ENCODE peak calls at places on chromosomes 3 and 15, in nine cellular contexts. W is spleen, I is neural progenitor cell, Y is SJSA1, D is sigmoid colon, A is left lung, J is AG04450, T is uterus, G is lung. V is an unnamed sample.

GRCh38 chr3:193883551-193883950 is 252.4 kb upstream of the HES1 start:
- DNase-seq in W (no peak), I (no peak), Y (peak; percentile 78), D (no peak), A (no peak), J (no peak), T (no peak), G (no peak), V (peak; percentile 23)

GRCh38 chr3:16993227-16993626 is 108.5 kb downstream of the PLCL2 start:
- DNase-seq in W (no peak), I (no peak), Y (no peak), D (no peak), A (no peak), J (no peak), T (no peak), G (no peak), V (no peak)

GRCh38 chr3:10534066-10534465 is 28.7 kb upstream of the ATP2B2 start:
- DNase-seq in W (no peak), I (no peak), Y (no peak), D (no peak), A (no peak), J (no peak), T (no peak), G (no peak), V (no peak)

GRCh38 chr3:59424268-59425010 is 374.6 kb upstream of the CFAP20DC start:
- DNase-seq in W (no peak), I (no peak), Y (peak; percentile 60), D (no peak), A (no peak), J (peak; percentile 69), T (no peak), G (no peak), V (peak; percentile 88)

GRCh38 chr3:24508423-24508839 is 13.8 kb upstream of the THRB start:
- DNase-seq in W (no peak), I (no peak), Y (no peak), D (no peak), A (no peak), J (no peak), T (no peak), G (no peak), V (peak; percentile 77)

GRCh38 chr15:77619883-77620282 is 12.8 kb downstream of the LINGO1 start:
- DNase-seq in W (no peak), I (no peak), Y (no peak), D (no peak), A (no peak), J (no peak), T (no peak), G (no peak), V (no peak)

GRCh38 chr15:78075490-78076230 is 1.9 kb downstream of the TBC1D2B start:
- DNase-seq in W (no peak), I (peak; percentile 65), Y (peak; percentile 76), D (peak; percentile 86), A (peak; percentile 75), J (peak; percentile 73), T (peak; percentile 52), G (peak; percentile 60), V (peak; percentile 62)

GRCh38 chr15:45442497-45443135 is 64.3 kb upstream of the GATM start:
- DNase-seq in W (peak; percentile 3), I (no peak), Y (no peak), D (no peak), A (no peak), J (no peak), T (no peak), G (no peak), V (no peak)

GRCh38 chr15:22995786-22996185 is 15.6 kb upstream of the CYFIP1 start:
- DNase-seq in W (no peak), I (no peak), Y (no peak), D (no peak), A (no peak), J (no peak), T (no peak), G (no peak), V (no peak)
- H3K27ac ChIP-seq in W (no peak overlapping the region), I (no peak overlapping the region), Y (no peak overlapping the region), D (no peak overlapping the region), A (no peak overlapping the region), J (no peak overlapping the region), T (no peak overlapping the region), G (no peak overlapping the region), V (no peak overlapping the region)

GRCh38 chr3:53773586-53774368 is 72.4 kb downstream of the CHDH start:
- DNase-seq in W (no peak), I (no peak), Y (no peak), D (no peak), A (peak; percentile 51), J (peak; percentile 73), T (peak; percentile 48), G (no peak), V (peak; percentile 47)

GRCh38 chr3:53773330-53773583 is 73.0 kb downstream of the CHDH start:
- DNase-seq in W (no peak), I (no peak), Y (no peak), D (no peak), A (no peak), J (no peak), T (no peak), G (no peak), V (no peak)

GRCh38 chr3:53775018-53775417 is 71.2 kb downstream of the CHDH start:
- DNase-seq in W (no peak), I (no peak), Y (no peak), D (no peak), A (no peak), J (no peak), T (no peak), G (no peak), V (no peak)

GRCh38 chr3:53774414-53774813 is 71.8 kb downstream of the CHDH start:
- DNase-seq in W (no peak), I (no peak), Y (no peak), D (no peak), A (no peak), J (no peak), T (no peak), G (no peak), V (no peak)

DNA sequence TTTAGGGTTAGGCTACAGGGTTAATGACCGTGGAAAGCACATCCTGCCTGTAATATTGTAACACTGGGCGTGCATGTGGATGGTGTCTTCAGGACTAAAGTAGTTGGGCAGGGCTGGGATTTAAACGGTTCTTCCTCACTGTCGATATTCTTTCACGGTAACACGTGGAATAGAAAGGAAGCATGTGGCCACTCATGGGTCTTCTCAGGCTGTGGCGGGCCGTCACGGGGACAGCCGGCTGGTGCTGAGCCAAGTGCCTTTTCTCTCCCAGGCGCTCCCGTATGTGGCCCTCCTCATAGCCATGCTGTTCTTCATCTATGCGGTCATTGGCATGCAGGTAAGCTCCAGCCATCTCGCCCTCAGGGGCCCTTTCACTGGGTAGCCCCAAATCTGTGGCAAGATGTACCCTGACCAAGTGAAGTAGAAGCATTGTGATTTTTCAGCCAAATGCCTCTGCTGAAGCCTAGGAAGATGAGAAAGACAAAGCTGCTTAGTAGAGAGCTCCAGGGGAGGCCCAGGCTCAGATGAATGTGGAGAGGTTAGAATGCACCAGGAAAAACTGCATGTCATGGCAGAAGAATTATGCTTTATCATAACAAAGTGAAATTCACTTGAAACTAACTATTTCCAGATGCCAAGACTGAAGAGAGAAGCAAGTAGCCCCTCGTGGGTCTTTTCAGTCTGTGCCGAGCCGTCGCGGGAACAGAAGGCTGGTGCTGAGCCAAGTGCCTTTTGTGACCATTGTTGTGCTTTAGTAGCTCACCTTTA is 73.5 kb downstream of the CHDH start:
- DNase-seq in W (no peak), I (no peak), Y (no peak), D (no peak), A (no peak), J (peak; percentile 8), T (no peak), G (no peak), V (no peak)
- H3K27ac ChIP-seq in W (no peak overlapping the region), I (no peak overlapping the region), Y (no peak overlapping the region), D (no peak overlapping the region), A (peak overlapping the region; percentile 20), J (peak overlapping the region; percentile 84), T (peak overlapping the region; percentile 81), G (no peak overlapping the region), V (no peak overlapping the region)

GRCh38 chr3:186979837-186980236 is 49.5 kb downstream of the ST6GAL1 start:
- DNase-seq in W (no peak), I (no peak), Y (no peak), D (no peak), A (no peak), J (no peak), T (no peak), G (no peak), V (peak; percentile 59)

GRCh38 chr3:186980989-186981388 is 50.7 kb downstream of the ST6GAL1 start:
- DNase-seq in W (no peak), I (no peak), Y (no peak), D (no peak), A (no peak), J (no peak), T (no peak), G (no peak), V (no peak)

GRCh38 chr3:186975726-186976125 is 45.4 kb downstream of the ST6GAL1 start:
- DNase-seq in W (no peak), I (no peak), Y (no peak), D (no peak), A (no peak), J (no peak), T (no peak), G (no peak), V (no peak)

GRCh38 chr3:186976802-186977201 is 46.5 kb downstream of the ST6GAL1 start:
- DNase-seq in W (no peak), I (no peak), Y (no peak), D (no peak), A (no peak), J (no peak), T (no peak), G (no peak), V (no peak)

DNA sequence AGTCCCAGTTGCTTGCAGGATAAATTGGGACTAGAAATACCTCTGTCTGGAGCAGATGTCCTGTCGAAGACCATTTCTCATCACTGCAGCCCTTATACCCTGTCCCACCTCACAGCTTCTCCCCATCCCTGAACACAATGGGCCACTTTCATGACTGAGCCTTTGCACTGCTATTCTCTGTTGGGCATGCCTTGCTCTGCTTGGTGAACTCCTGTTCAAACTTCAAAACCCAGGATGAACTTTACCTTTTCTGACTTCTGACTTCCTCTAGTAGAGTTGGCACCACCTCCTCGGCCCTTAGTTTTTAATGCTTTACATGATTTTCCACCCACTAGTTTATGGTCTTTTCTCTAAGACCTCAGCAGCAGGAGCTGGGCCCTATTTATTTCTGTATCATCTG is 48.4 kb downstream of the ST6GAL1 start:
- DNase-seq in W (no peak), I (no peak), Y (no peak), D (no peak), A (no peak), J (no peak), T (no peak), G (no peak), V (no peak)
- H3K27ac ChIP-seq in W (no peak overlapping the region), I (no peak overlapping the region), Y (no peak overlapping the region), D (no peak overlapping the region), A (no peak overlapping the region), J (no peak overlapping the region), T (no peak overlapping the region), G (no peak overlapping the region), V (no peak overlapping the region)

DNA sequence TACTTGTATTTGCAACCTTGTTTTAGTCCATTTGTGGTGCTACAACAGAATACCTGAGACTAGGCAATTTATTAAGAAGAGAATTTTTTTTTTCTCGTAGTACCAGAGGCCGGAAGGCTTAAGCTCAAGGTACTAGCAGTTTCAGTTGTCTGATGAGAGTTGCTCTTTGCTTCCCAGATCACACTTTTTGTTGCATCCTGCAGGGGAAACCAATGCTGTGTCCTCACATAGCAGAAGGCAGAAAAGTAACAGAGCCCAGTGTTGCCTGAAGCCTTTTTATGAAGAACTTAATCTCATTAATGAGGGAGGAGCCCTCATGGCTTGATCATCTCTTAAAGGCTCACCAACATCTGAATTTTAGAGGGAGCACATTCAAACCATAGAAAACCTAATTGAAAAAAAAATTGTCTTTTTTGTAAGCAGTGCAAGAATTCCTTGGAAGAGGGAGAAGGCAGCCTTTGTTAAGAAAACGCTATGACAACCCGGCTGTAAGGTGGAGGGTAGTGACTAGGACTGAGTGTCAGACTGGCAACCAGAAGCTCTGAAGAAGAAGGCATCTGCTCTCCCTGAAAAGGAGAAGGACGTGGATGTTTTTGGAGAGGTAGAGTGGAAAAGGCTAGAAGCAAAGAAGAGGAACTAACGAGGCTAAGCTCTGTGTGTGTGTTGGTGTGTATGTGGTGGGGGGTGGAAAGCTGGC is 1245.3 kb downstream of the ROBO2 start:
- DNase-seq in W (no peak), I (peak; percentile 31), Y (no peak), D (no peak), A (no peak), J (no peak), T (no peak), G (no peak), V (no peak)
- H3K27ac ChIP-seq in W (no peak overlapping the region), I (peak overlapping the region; percentile 36), Y (no peak overlapping the region), D (no peak overlapping the region), A (no peak overlapping the region), J (no peak overlapping the region), T (no peak overlapping the region), G (no peak overlapping the region), V (no peak overlapping the region)